ENCODE peak calls at places on chromosomes 6 and 20, in ten cellular contexts. One of them, this sample, is unnamed.

GRCh38 chr6:27502508-27503435 is 29.9 kb upstream of the ZNF184 start:
- DNase-seq in lung: no peak
- DNase-seq in A172: peak
- DNase-seq in gastrocnemius medialis: peak
- DNase-seq in Panc1: peak
- DNase-seq in right cardiac atrium: peak
- DNase-seq in AG04450: peak
- DNase-seq in B cell: peak
- DNase-seq in T-helper 17 cell: peak
- DNase-seq in 8988T: no peak
- DNase-seq in this sample: no peak

GRCh38 chr6:42928748-42929087 is 562 bp upstream of the CNPY3 start:
- DNase-seq in lung: no peak
- DNase-seq in right cardiac atrium: no peak
- DNase-seq in AG04450: no peak
- DNase-seq in 8988T: no peak
- DNase-seq in Panc1: peak
- DNase-seq in A172: no peak
- DNase-seq in B cell: no peak
- DNase-seq in T-helper 17 cell: no peak
- DNase-seq in gastrocnemius medialis: no peak
- DNase-seq in this sample: no peak

GRCh38 chr20:38863024-38863851 is 57.7 kb downstream of the PPP1R16B start:
- DNase-seq in T-helper 17 cell: peak
- DNase-seq in right cardiac atrium: no peak
- DNase-seq in Panc1: no peak
- DNase-seq in gastrocnemius medialis: no peak
- DNase-seq in lung: no peak
- DNase-seq in B cell: peak
- DNase-seq in AG04450: no peak
- DNase-seq in 8988T: no peak
- DNase-seq in A172: no peak
- DNase-seq in this sample: no peak

GRCh38 chr6:138785980-138786379 is 9.9 kb upstream of the ECT2L start:
- DNase-seq in Panc1: no peak
- DNase-seq in right cardiac atrium: peak
- DNase-seq in 8988T: no peak
- DNase-seq in A172: no peak
- DNase-seq in gastrocnemius medialis: no peak
- DNase-seq in B cell: no peak
- DNase-seq in lung: no peak
- DNase-seq in AG04450: no peak
- DNase-seq in T-helper 17 cell: no peak
- DNase-seq in this sample: no peak

GRCh38 chr6:156953478-156954146 is 176.4 kb downstream of the ARID1B start:
- DNase-seq in B cell: peak
- DNase-seq in T-helper 17 cell: no peak
- DNase-seq in gastrocnemius medialis: peak
- DNase-seq in Panc1: no peak
- DNase-seq in A172: peak
- DNase-seq in lung: no peak
- DNase-seq in 8988T: peak
- DNase-seq in right cardiac atrium: no peak
- DNase-seq in AG04450: peak
- DNase-seq in this sample: no peak

GRCh38 chr6:147108256-147108910 is 95.8 kb upstream of the STXBP5 start:
- DNase-seq in A172: no peak
- DNase-seq in AG04450: no peak
- DNase-seq in T-helper 17 cell: no peak
- DNase-seq in B cell: no peak
- DNase-seq in Panc1: no peak
- DNase-seq in lung: no peak
- DNase-seq in 8988T: no peak
- DNase-seq in gastrocnemius medialis: no peak
- DNase-seq in right cardiac atrium: no peak
- DNase-seq in this sample: no peak

GRCh38 chr6:11714798-11715285 is 63.8 kb downstream of the ADTRP start:
- DNase-seq in Panc1: no peak
- DNase-seq in gastrocnemius medialis: no peak
- DNase-seq in lung: no peak
- DNase-seq in 8988T: no peak
- DNase-seq in A172: no peak
- DNase-seq in B cell: no peak
- DNase-seq in AG04450: no peak
- DNase-seq in right cardiac atrium: no peak
- DNase-seq in T-helper 17 cell: no peak
- DNase-seq in this sample: no peak

GRCh38 chr20:53938739-53939138 is 131.7 kb downstream of the BCAS1 start:
- DNase-seq in Panc1: no peak
- DNase-seq in right cardiac atrium: no peak
- DNase-seq in AG04450: no peak
- DNase-seq in 8988T: no peak
- DNase-seq in lung: no peak
- DNase-seq in gastrocnemius medialis: no peak
- DNase-seq in T-helper 17 cell: no peak
- DNase-seq in B cell: no peak
- DNase-seq in A172: no peak
- DNase-seq in this sample: no peak

GRCh38 chr6:81834141-81834621 is 81.7 kb upstream of the TENT5A start:
- DNase-seq in T-helper 17 cell: no peak
- DNase-seq in A172: peak
- DNase-seq in gastrocnemius medialis: no peak
- DNase-seq in AG04450: peak
- DNase-seq in lung: no peak
- DNase-seq in 8988T: no peak
- DNase-seq in right cardiac atrium: peak
- DNase-seq in Panc1: no peak
- DNase-seq in B cell: no peak
- DNase-seq in this sample: no peak

GRCh38 chr6:30169658-30170614 is 6.6 kb downstream of the TRIM15 start:
- DNase-seq in AG04450: peak
- DNase-seq in gastrocnemius medialis: no peak
- DNase-seq in right cardiac atrium: no peak
- DNase-seq in 8988T: no peak
- DNase-seq in lung: no peak
- DNase-seq in A172: peak
- DNase-seq in T-helper 17 cell: no peak
- DNase-seq in Panc1: peak
- DNase-seq in B cell: peak
- DNase-seq in this sample: peak